ENCODE peak calls at places on chromosomes 16 and 17, in nine cellular contexts. Z, L, D, O, F, Q, S, V and J are unnamed samples.

GRCh38 chr16:79468236-79468635 is 132.3 kb downstream of the MAF start:
- DNase-seq in Z (no peak), Q (no peak), L (no peak), D (no peak), F (no peak), O (no peak), S (no peak), V (no peak), J (no peak)

GRCh38 chr17:66165537-66166123 is 26.3 kb downstream of the CEP112 start:
- DNase-seq in D (peak), V (peak), Z (no peak), L (peak), Q (peak), F (peak), S (no peak), O (no peak), J (no peak)

GRCh38 chr17:64252831-64253230 is 10.2 kb downstream of the TEX2 start:
- DNase-seq in V (no peak), Z (no peak), L (no peak), D (no peak), O (no peak), F (no peak), S (no peak), Q (no peak), J (no peak)

GRCh38 chr17:57614742-57615141 is 130.4 kb downstream of the CCDC182 start:
- DNase-seq in O (no peak), L (no peak), D (no peak), Z (no peak), F (no peak), Q (no peak), V (no peak), S (no peak), J (no peak)

GRCh38 chr17:12510535-12510934 is 155.2 kb upstream of the MYOCD start:
- DNase-seq in O (no peak), D (no peak), Q (no peak), S (no peak), Z (no peak), F (no peak), V (peak), L (no peak), J (no peak)

GRCh38 chr17:17952691-17953090 is 19.5 kb downstream of the TOM1L2 start:
- DNase-seq in O (no peak), F (no peak), Q (no peak), D (no peak), S (no peak), Z (no peak), V (no peak), L (no peak), J (no peak)

GRCh38 chr16:1779741-1780676 is 2.4 kb downstream of the SPSB3 start:
- DNase-seq in D (no peak), L (no peak), Z (no peak), Q (no peak), V (no peak), O (no peak), S (no peak), F (no peak), J (no peak)

GRCh38 chr17:45946841-45947256 is 52.2 kb upstream of the STH start:
- DNase-seq in Z (no peak), D (no peak), O (no peak), Q (no peak), S (no peak), V (peak), L (no peak), F (no peak), J (no peak)

GRCh38 chr16:27426423-27427408 is 24.7 kb downstream of the IL21R start:
- DNase-seq in F (peak), L (peak), S (no peak), V (peak), O (peak), Q (peak), Z (peak), D (peak), J (peak)

GRCh38 chr17:45050680-45051059 is 762 bp downstream of the DCAKD start:
- DNase-seq in O (no peak), Q (peak), D (no peak), Z (no peak), F (no peak), L (peak), S (no peak), V (no peak), J (no peak)

GRCh38 chr16:84700518-84701277 is 898 bp downstream of the USP10 start:
- DNase-seq in L (no peak), D (peak), O (peak), Z (no peak), F (no peak), V (peak), S (no peak), Q (peak), J (no peak)

GRCh38 chr16:74902161-74902560 is 82.8 kb downstream of the WDR59 start:
- DNase-seq in O (no peak), V (no peak), L (no peak), Q (peak), F (no peak), S (no peak), D (no peak), Z (no peak), J (no peak)
- TF ChIP-seq CTCF in O (no peak), V (no peak), L (no peak), Q (no peak), F (no peak), S (no peak), D (no peak), Z (no peak), J (no peak)

GRCh38 chr16:88005148-88005547 is 53.9 kb downstream of the BANP start:
- DNase-seq in S (no peak), Z (no peak), L (no peak), O (peak), D (no peak), Q (peak), F (no peak), V (no peak), J (no peak)
- TF ChIP-seq CTCF in S (no peak), Z (no peak), L (no peak), O (no peak), D (no peak), Q (peak), F (no peak), V (peak), J (peak)

DNA sequence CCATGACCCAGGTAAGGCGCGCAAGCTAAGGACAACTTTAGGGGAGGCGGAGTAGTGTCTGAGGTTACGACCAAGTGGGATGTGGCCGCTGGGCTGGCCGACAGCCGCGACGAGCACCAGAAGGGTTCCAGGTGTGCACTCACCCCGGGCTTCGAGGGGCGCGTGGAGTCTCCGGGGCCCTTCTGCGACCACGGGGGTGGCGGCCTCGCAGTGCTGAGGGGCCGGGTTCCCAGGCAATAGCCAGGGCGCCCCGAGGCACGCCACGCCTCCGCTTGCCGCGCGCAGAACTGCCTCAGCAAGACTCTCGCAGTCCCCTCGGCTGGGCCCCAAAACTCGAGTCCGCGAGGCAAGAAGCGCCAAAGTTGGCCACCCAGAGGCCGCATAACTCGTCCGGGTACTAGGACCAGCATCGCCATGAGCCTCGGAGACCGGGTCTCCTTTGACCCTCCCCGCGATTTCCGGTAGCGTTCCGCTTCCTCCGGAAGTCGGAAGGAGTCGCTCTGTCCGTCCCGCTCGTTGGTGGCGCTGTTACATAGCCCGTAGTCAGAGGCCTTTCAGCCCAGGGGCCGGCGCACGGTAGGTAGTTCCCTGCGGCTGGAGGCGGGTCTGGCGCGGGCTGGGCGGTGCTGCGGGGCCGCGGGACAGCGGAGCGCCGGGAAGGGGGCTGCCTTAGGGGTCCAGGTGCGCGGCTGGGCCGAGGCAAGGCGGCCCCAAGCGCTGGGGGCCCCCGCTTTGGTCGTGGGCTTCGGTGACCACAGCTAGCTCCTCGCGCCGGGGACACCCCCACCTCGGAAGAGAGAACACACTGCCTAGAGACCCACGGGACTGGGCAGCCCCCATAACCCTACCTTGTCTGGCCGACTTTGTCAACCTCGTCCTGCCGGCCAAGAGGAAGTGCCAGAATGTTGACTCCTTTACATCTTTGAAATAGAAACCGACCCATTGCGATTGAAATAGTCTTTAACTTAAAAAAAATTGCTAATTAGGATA is at the start of the genes ADPRM and SCO1:
- DNase-seq in F (peak), O (peak), V (peak), Z (peak), S (peak), L (peak), Q (peak), D (peak), J (peak)
- TF ChIP-seq CTCF in F (peak), O (peak), V (peak), Z (no peak), S (peak), L (no peak), Q (no peak), D (no peak), J (peak)

GRCh38 chr16:78200023-78200389 is 100.6 kb downstream of the WWOX start:
- DNase-seq in F (no peak), Z (no peak), L (no peak), S (no peak), D (no peak), O (no peak), Q (no peak), V (no peak), J (no peak)
- TF ChIP-seq CTCF in F (no peak), Z (no peak), L (no peak), S (no peak), D (no peak), O (no peak), Q (no peak), V (no peak), J (no peak)

GRCh38 chr17:6893382-6894205 is 62.1 kb upstream of the TEKT1 start:
- DNase-seq in O (no peak), Q (no peak), D (no peak), F (no peak), L (no peak), V (no peak), S (no peak), Z (no peak), J (no peak)

DNA sequence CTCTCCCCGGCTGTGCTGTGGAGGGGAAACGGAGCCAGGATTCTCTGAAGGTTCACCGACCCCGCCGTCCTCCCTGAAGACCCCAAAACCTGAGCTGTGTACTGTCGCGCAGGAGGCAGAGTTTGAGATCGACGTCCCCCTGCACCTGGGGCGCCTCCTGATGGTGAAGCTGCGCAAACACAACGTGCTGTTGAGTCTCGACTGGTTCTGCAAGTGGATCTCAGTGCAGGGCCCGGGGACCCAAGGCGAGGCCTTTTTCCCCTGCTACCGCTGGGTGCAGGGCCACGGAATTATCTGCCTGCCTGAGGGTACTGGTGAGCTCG is 62.6 kb upstream of the TEKT1 start:
- DNase-seq in Z (no peak), F (no peak), O (no peak), Q (no peak), L (peak), D (no peak), S (no peak), V (peak), J (no peak)
- TF ChIP-seq CTCF in Z (no peak), F (peak), O (no peak), Q (no peak), L (peak), D (no peak), S (peak), V (peak), J (peak)

GRCh38 chr16:81140930-81141780 is 45.0 kb upstream of the GCSH start:
- DNase-seq in V (no peak), Q (peak), D (no peak), L (peak), S (no peak), O (no peak), F (no peak), Z (no peak), J (no peak)
- TF ChIP-seq CTCF in V (peak), Q (peak), D (no peak), L (peak), S (no peak), O (no peak), F (no peak), Z (no peak), J (peak)

GRCh38 chr17:81473019-81473418 is 39.6 kb downstream of the ACTG1 start:
- DNase-seq in F (no peak), O (no peak), L (no peak), V (no peak), D (no peak), Q (no peak), S (no peak), Z (no peak), J (no peak)

GRCh38 chr17:81470944-81471803 is 41.4 kb downstream of the ACTG1 start:
- DNase-seq in S (no peak), D (no peak), Q (no peak), V (no peak), L (no peak), F (no peak), O (no peak), Z (no peak), J (no peak)

GRCh38 chr17:81470270-81470943 is 42.2 kb downstream of the ACTG1 start:
- DNase-seq in O (no peak), Q (no peak), D (no peak), S (no peak), V (no peak), F (no peak), Z (no peak), L (no peak), J (no peak)

GRCh38 chr17:81469266-81469665 is 43.3 kb downstream of the ACTG1 start:
- DNase-seq in Z (no peak), S (no peak), Q (no peak), D (no peak), V (no peak), O (no peak), F (no peak), L (no peak), J (no peak)

DNA sequence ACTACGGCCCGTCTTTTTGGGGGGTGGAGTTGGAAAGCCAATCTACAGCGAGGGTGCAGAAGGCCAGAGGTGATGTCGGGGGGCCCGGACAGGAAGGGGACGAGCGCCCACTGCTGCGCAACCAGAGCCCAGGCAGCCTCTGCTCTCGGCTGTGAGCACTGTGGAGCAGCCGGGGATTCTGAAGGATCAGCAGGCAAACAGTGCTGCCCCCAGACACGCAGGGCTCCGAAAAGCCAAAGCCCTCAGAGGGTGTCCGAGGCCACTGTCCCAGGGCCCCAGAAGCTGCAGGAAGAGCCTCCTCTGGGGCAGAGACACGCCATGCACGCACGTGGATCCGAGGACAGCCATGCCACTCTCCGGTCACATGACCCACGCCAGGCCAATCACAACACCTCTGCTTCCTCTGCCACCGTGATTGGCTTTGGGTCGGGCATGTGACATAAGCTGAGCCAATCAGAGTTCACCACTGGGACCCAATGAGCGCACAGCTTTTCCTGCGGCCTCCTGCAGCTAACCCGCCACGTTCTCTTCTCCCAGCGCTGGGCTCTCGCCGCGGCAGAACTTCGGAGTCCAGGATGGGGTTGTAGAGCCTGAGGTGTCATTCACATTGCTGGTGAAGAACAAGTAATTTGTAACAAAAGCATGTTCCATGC is 40.7 kb downstream of the ACTG1 start:
- DNase-seq in Z (no peak), Q (peak), D (peak), V (peak), O (peak), F (peak), S (peak), L (no peak), J (no peak)
- TF ChIP-seq CTCF in Z (no peak), Q (no peak), D (no peak), V (no peak), O (peak), F (peak), S (peak), L (no peak), J (no peak)

GRCh38 chr16:19228575-19228974 is 57.0 kb upstream of the CLEC19A start:
- DNase-seq in S (no peak), F (no peak), L (no peak), D (no peak), Z (no peak), V (no peak), Q (no peak), O (no peak), J (no peak)

GRCh38 chr16:19227643-19228042 is 57.9 kb upstream of the CLEC19A start:
- DNase-seq in F (no peak), V (no peak), Q (no peak), S (no peak), Z (no peak), D (no peak), L (no peak), O (no peak), J (no peak)

GRCh38 chr16:19231881-19232280 is 53.6 kb upstream of the CLEC19A start:
- DNase-seq in F (no peak), V (no peak), Z (no peak), O (no peak), D (no peak), Q (no peak), L (no peak), S (no peak), J (no peak)

GRCh38 chr16:19230575-19230974 is 55.0 kb upstream of the CLEC19A start:
- DNase-seq in V (no peak), Z (no peak), D (no peak), S (no peak), F (no peak), L (no peak), Q (no peak), O (no peak), J (no peak)

DNA sequence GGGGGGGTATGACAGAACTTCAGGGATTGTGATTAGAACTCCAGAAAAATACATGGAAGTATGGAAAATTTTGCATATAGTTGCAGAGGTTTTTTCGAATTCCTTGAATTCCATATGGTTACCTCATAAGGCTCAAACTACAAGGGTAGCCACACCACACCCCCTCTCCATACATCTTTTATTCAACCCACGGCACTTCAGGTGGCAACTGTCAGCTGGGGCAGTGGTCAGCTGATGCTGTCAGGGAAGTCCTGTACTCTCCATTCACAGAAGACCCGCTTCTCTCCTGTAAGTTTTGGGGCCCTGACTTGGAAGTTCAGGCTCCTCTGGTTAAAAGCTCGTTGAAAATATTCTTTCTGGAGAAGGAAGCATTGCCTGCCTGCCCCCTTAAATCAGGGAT is 57.5 kb upstream of the CLEC19A start:
- DNase-seq in D (no peak), F (no peak), O (no peak), V (no peak), Z (no peak), Q (no peak), S (no peak), L (no peak), J (no peak)
- TF ChIP-seq CTCF in D (no peak), F (no peak), O (no peak), V (no peak), Z (no peak), Q (no peak), S (no peak), L (no peak), J (no peak)